ENCODE peak calls at places on chromosomes 4 and X, in four cellular contexts. M is stimulated activated CD4-positive, alpha-beta T cell treated with anti-CD3 and anti-CD28 coated beads, Interleukin-2, amount 100 ng/mL, for 24 hours; S is hepatic stellate cell; G is activated CD8-positive, alpha-beta T cell treated with anti-CD3 and anti-CD28 coated beads, Interleukin-2, amount 10 ng/mL, durations not matched to agents 7 days and 5 days. R is an unnamed sample.

GRCh38 chrX:1451676-1452496 is 823 bp downstream of the ASMTL start:
- DNase-seq in M (no peak), S (no peak), G (peak), R (no peak)

GRCh38 chrX:118637997-118638396 is 89.4 kb upstream of the IL13RA1 start:
- DNase-seq in M (no peak), S (no peak), G (no peak), R (no peak)

GRCh38 chrX:46882266-46882665 is 30.0 kb upstream of the JADE3 start:
- DNase-seq in M (no peak), S (no peak), G (no peak), R (no peak)

GRCh38 chr4:7324651-7325121 is 110.0 kb downstream of the PSAPL1 start:
- DNase-seq in M (no peak), S (no peak), G (no peak), R (no peak)

GRCh38 chr4:24470681-24471622 is 113.4 kb downstream of the DHX15 start:
- DNase-seq in M (peak), S (peak), G (peak), R (peak)

GRCh38 chr4:3480528-3481112 is 17.5 kb downstream of the DOK7 start:
- DNase-seq in M (peak), S (peak), G (peak), R (peak)

GRCh38 chrX:115625577-115626301 is 64.8 kb downstream of the PLS3 start:
- DNase-seq in M (no peak), S (no peak), G (no peak), R (no peak)

GRCh38 chrX:118337687-118338086 is 8.2 kb upstream of the WDR44 start:
- DNase-seq in M (no peak), S (no peak), G (no peak), R (no peak)

GRCh38 chr4:111296466-111296865 is 673.6 kb upstream of the PITX2 start:
- DNase-seq in M (no peak), S (no peak), G (no peak), R (no peak)

GRCh38 chr4:23923840-23924239 is 34.0 kb upstream of the PPARGC1A start:
- DNase-seq in M (no peak), S (no peak), G (no peak), R (no peak)

GRCh38 chr4:4912155-4912554 is 52.7 kb downstream of the MSX1 start:
- DNase-seq in M (no peak), S (no peak), G (no peak), R (no peak)

GRCh38 chr4:23500876-23501275 is 389.0 kb downstream of the PPARGC1A start:
- DNase-seq in M (no peak), S (no peak), G (no peak), R (no peak)

GRCh38 chr4:26826721-26827120 is 33.9 kb upstream of the STIM2 start:
- DNase-seq in M (no peak), S (no peak), G (no peak), R (no peak)

GRCh38 chr4:123588631-123589223 is 192.1 kb downstream of the SPRY1 start:
- DNase-seq in M (no peak), S (peak), G (no peak), R (no peak)

GRCh38 chr4:4386296-4386735 is 586 bp upstream of the NSG1 start:
- DNase-seq in M (peak), S (no peak), G (peak), R (no peak)